ENCODE peak calls at places on chromosomes 12 and 14, in seven cellular contexts. V is transverse colon; X is Caki2; W is left cardiac atrium; Y is brain microvascular endothelial cell; M is effector memory CD4-positive, alpha-beta T cell; O is GM12892. P is an unnamed sample.

GRCh38 chr12:111270773-111271172 is 98.1 kb downstream of the PHETA1 start:
- DNase-seq in V (no peak), X (no peak), W (no peak), Y (no peak), M (no peak), O (no peak), P (no peak)

GRCh38 chr12:108823804-108824203 is 33.6 kb downstream of the SSH1 start:
- DNase-seq in V (no peak), X (peak; percentile 57), W (no peak), Y (no peak), M (no peak), O (no peak), P (no peak)

GRCh38 chr14:69559581-69560011 is 15.1 kb downstream of the CCDC177 start:
- DNase-seq in V (no peak), X (no peak), W (no peak), Y (no peak), M (no peak), O (no peak), P (no peak)

GRCh38 chr14:75578099-75578785 is at the start of gene FLVCR2:
- DNase-seq in V (peak; percentile 91), X (peak; percentile 73), W (peak; percentile 87), Y (peak; percentile 40), M (peak; percentile 53), O (peak; percentile 78), P (peak; percentile 64)

GRCh38 chr14:91154851-91155625 is 41.2 kb downstream of the DGLUCY start:
- DNase-seq in V (peak; percentile 92), X (peak; percentile 86), W (peak; percentile 73), Y (peak; percentile 67), M (no peak), O (no peak), P (no peak)

GRCh38 chr12:89542912-89543592 is 17.2 kb upstream of the POC1B start:
- DNase-seq in V (peak; percentile 77), X (peak; percentile 43), W (peak; percentile 60), Y (peak; percentile 75), M (peak; percentile 44), O (peak; percentile 18), P (peak; percentile 75)

GRCh38 chr14:68819260-68819691 is 26.4 kb upstream of the ZFP36L1 start:
- DNase-seq in V (peak; percentile 59), X (peak; percentile 95), W (peak; percentile 66), Y (peak; percentile 28), M (peak; percentile 22), O (no peak), P (no peak)

GRCh38 chr12:74111688-74112360 is 425.8 kb upstream of the ATXN7L3B start:
- DNase-seq in V (no peak), X (peak; percentile 12), W (no peak), Y (peak; percentile 25), M (no peak), O (no peak), P (peak; percentile 11)

GRCh38 chr14:100155881-100156645 is 3.4 kb downstream of the DEGS2 start:
- DNase-seq in V (peak; percentile 86), X (no peak), W (no peak), Y (no peak), M (no peak), O (no peak), P (no peak)

GRCh38 chr14:94474581-94475031 is 1.4 kb downstream of the SERPINA9 start:
- DNase-seq in V (no peak), X (no peak), W (no peak), Y (peak; percentile 68), M (no peak), O (no peak), P (no peak)

GRCh38 chr14:86532219-86532618 is 1002.3 kb downstream of the FLRT2 start:
- DNase-seq in V (no peak), X (no peak), W (no peak), Y (peak; percentile 1), M (no peak), O (no peak), P (no peak)

GRCh38 chr12:57989837-57990236 is 48.5 kb downstream of the ATP23 start:
- DNase-seq in V (no peak), X (no peak), W (no peak), Y (no peak), M (no peak), O (no peak), P (no peak)

GRCh38 chr12:132523576-132524331 is 33.8 kb downstream of the FBRSL1 start:
- DNase-seq in V (peak; percentile 73), X (peak; percentile 73), W (peak; percentile 74), Y (peak; percentile 49), M (peak; percentile 57), O (peak; percentile 95), P (peak; percentile 53)

GRCh38 chr12:13981296-13981962 is at the start of gene GRIN2B:
- DNase-seq in V (no peak), X (peak; percentile 37), W (no peak), Y (no peak), M (no peak), O (peak; percentile 5), P (no peak)

GRCh38 chr12:19451196-19451595 is 11.9 kb downstream of the AEBP2 start:
- DNase-seq in V (no peak), X (no peak), W (no peak), Y (peak; percentile 38), M (no peak), O (no peak), P (no peak)

GRCh38 chr14:23068792-23069412 is 11.6 kb upstream of the CDH24 start:
- DNase-seq in V (peak; percentile 86), X (peak; percentile 86), W (peak; percentile 75), Y (peak; percentile 87), M (peak; percentile 57), O (peak; percentile 77), P (peak; percentile 82)

GRCh38 chr12:19639781-19640180 is 200.5 kb downstream of the AEBP2 start:
- DNase-seq in V (no peak), X (no peak), W (no peak), Y (no peak), M (no peak), O (no peak), P (no peak)

GRCh38 chr14:54730156-54730961 is 163.4 kb downstream of the SAMD4A start:
- DNase-seq in V (peak; percentile 16), X (no peak), W (no peak), Y (peak; percentile 17), M (no peak), O (peak; percentile 25), P (no peak)

GRCh38 chr14:94673781-94674231 is 61.6 kb downstream of the SERPINA3 start:
- DNase-seq in V (no peak), X (no peak), W (no peak), Y (peak; percentile 81), M (no peak), O (no peak), P (no peak)

GRCh38 chr14:105843444-105844046 is 317.2 kb downstream of the TMEM121 start:
- DNase-seq in V (no peak), X (no peak), W (no peak), Y (no peak), M (no peak), O (no peak), P (no peak)

GRCh38 chr14:103500148-103500990 is 22.3 kb downstream of the CKB start:
- DNase-seq in V (peak; percentile 91), X (peak; percentile 42), W (peak; percentile 94), Y (peak; percentile 82), M (peak; percentile 71), O (no peak), P (peak; percentile 78)

GRCh38 chr14:99612065-99612736 is 8.2 kb upstream of the CCDC85C start:
- DNase-seq in V (peak; percentile 59), X (no peak), W (no peak), Y (no peak), M (no peak), O (no peak), P (no peak)

GRCh38 chr14:69366069-69366468 is 32.0 kb downstream of the ERH start:
- DNase-seq in V (no peak), X (no peak), W (no peak), Y (no peak), M (no peak), O (no peak), P (no peak)

GRCh38 chr14:38209572-38210159 is 2.0 kb downstream of the SSTR1 start:
- DNase-seq in V (no peak), X (no peak), W (no peak), Y (no peak), M (no peak), O (no peak), P (no peak)

GRCh38 chr12:108635201-108635996 is 1.7 kb upstream of the SELPLG start:
- DNase-seq in V (peak; percentile 71), X (no peak), W (no peak), Y (no peak), M (no peak), O (peak; percentile 57), P (no peak)

GRCh38 chr14:92644601-92645515 is 103.6 kb downstream of the LGMN start:
- DNase-seq in V (no peak), X (no peak), W (no peak), Y (no peak), M (no peak), O (no peak), P (no peak)

GRCh38 chr12:81365284-81365683 is 287.4 kb downstream of the ACSS3 start:
- DNase-seq in V (no peak), X (no peak), W (no peak), Y (no peak), M (no peak), O (no peak), P (no peak)

GRCh38 chr12:34398706-34399630 is 376.7 kb downstream of the ALG10 start:
- DNase-seq in V (peak; percentile 1), X (no peak), W (peak; percentile 4), Y (no peak), M (no peak), O (no peak), P (no peak)

GRCh38 chr14:96363751-96364336 is 518 bp downstream of the GSKIP start:
- DNase-seq in V (peak; percentile 79), X (peak; percentile 19), W (peak; percentile 36), Y (peak; percentile 18), M (peak; percentile 17), O (peak; percentile 30), P (peak; percentile 14)

GRCh38 chr14:90301580-90302181 is 30.1 kb downstream of the NRDE2 start:
- DNase-seq in V (no peak), X (no peak), W (no peak), Y (peak; percentile 45), M (no peak), O (no peak), P (no peak)

GRCh38 chr12:50747817-50748216 is 16.1 kb upstream of the ATF1 start:
- DNase-seq in V (no peak), X (no peak), W (no peak), Y (no peak), M (no peak), O (no peak), P (no peak)

P was measured in T-helper 2 cell.